ENCODE peak calls at places on chromosomes 13 and 19, in four cellular contexts. One of them, this sample, is unnamed.

GRCh38 chr19:36112678-36113077 is 1.7 kb downstream of the OVOL3 start:
- DNase-seq in neuronal stem cell: no peak
- DNase-seq in IMR-90: no peak
- DNase-seq in mesendoderm: no peak
- DNase-seq in this sample: no peak

GRCh38 chr19:17933414-17934129 is 757 bp downstream of the CCDC124 start:
- DNase-seq in IMR-90: peak; percentile 42
- DNase-seq in neuronal stem cell: no peak
- DNase-seq in mesendoderm: no peak
- DNase-seq in this sample: peak; percentile 42

GRCh38 chr19:28586501-28586900 is 626.5 kb downstream of the UQCRFS1 start:
- DNase-seq in IMR-90: no peak
- DNase-seq in mesendoderm: peak; percentile 17
- DNase-seq in neuronal stem cell: no peak
- DNase-seq in this sample: no peak

GRCh38 chr13:93270769-93271753 is 44.5 kb downstream of the GPC6 start:
- DNase-seq in mesendoderm: peak; percentile 45
- DNase-seq in IMR-90: peak; percentile 44
- DNase-seq in neuronal stem cell: no peak
- DNase-seq in this sample: peak; percentile 43

GRCh38 chr13:25329706-25330105 is 28.3 kb downstream of the NUP58 start:
- DNase-seq in neuronal stem cell: no peak
- DNase-seq in IMR-90: peak; percentile 26
- DNase-seq in mesendoderm: peak; percentile 33
- DNase-seq in this sample: peak; percentile 73

GRCh38 chr19:40565910-40566495 is 10.7 kb upstream of the SHKBP1 start:
- DNase-seq in neuronal stem cell: no peak
- DNase-seq in IMR-90: no peak
- DNase-seq in mesendoderm: no peak
- DNase-seq in this sample: no peak

GRCh38 chr19:33891773-33892172 is 95.1 kb downstream of the KCTD15 start:
- DNase-seq in neuronal stem cell: no peak
- DNase-seq in IMR-90: no peak
- DNase-seq in mesendoderm: no peak
- DNase-seq in this sample: no peak

GRCh38 chr13:97148894-97149293 is 73.2 kb upstream of the MBNL2 start:
- DNase-seq in IMR-90: peak; percentile 43
- DNase-seq in neuronal stem cell: no peak
- DNase-seq in mesendoderm: no peak
- DNase-seq in this sample: no peak

DNA sequence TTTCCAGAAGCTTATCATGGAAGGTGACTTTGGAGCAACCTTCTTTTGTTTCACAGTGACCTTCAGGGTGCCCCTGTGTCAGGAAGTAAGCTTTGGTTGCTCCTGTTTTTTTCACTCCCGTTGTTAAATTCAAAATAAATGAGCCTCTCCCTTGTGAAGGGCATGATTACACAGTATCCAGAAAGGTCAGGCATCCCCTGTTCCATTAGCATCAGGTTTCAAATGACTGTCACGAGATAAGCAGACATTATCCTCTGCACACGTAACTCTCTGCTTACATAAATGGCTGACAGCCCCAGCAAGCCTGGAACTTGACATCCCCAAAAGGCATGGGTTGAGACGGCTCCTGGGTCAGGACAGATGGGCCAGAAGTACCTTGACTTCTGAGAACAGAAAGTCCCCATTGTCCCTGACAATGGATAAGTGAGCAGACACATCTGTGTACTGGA is 52.0 kb downstream of the RAB20 start:
- DNase-seq in IMR-90: peak; percentile 41
- DNase-seq in mesendoderm: no peak
- DNase-seq in neuronal stem cell: no peak
- DNase-seq in this sample: peak; percentile 48
- H2AK5ac ChIP-seq in IMR-90: peak overlapping the region; percentile 7
- H2AK5ac ChIP-seq in mesendoderm: no peak overlapping the region
- H2AK5ac ChIP-seq in neuronal stem cell: no peak overlapping the region
- H2AK5ac ChIP-seq in this sample: no peak overlapping the region

DNA sequence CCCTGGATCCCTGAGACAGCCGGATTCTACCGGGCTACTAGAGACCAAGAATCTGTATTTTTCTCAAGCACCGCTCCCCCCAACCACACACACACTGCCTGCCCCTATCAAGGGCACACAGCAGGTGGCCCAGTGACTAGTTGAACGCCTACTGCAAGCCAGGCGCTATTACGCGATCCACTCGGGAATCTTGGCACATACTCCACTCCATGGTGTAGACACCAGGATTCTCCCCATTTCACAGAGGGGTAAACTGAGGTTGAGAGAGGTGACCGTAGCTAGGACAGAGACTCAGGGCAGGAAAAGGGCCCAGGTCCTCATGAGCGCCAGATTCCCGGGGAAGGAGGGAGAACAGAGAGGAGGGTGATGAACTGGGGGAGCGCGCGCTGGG is 481 bp upstream of the SHFL start:
- DNase-seq in neuronal stem cell: no peak
- DNase-seq in mesendoderm: no peak
- DNase-seq in IMR-90: no peak
- DNase-seq in this sample: no peak
- H2AK5ac ChIP-seq in neuronal stem cell: no peak overlapping the region
- H2AK5ac ChIP-seq in mesendoderm: no peak overlapping the region
- H2AK5ac ChIP-seq in IMR-90: peak overlapping the region; percentile 89
- H2AK5ac ChIP-seq in this sample: peak overlapping the region; percentile 7

GRCh38 chr19:49580264-49581006 is at the start of gene NOSIP:
- DNase-seq in mesendoderm: peak; percentile 98
- DNase-seq in neuronal stem cell: peak; percentile 96
- DNase-seq in IMR-90: peak; percentile 97
- DNase-seq in this sample: peak; percentile 96
- H2AK5ac ChIP-seq in mesendoderm: peak within 1 kb of the TSS; percentile 1
- H2AK5ac ChIP-seq in neuronal stem cell: peak within 1 kb of the TSS; percentile 57
- H2AK5ac ChIP-seq in IMR-90: peak within 1 kb of the TSS; percentile 80
- H2AK5ac ChIP-seq in this sample: peak within 1 kb of the TSS; percentile 31

GRCh38 chr19:792361-792885 is 4.8 kb upstream of the PTBP1 start:
- DNase-seq in mesendoderm: no peak
- DNase-seq in IMR-90: no peak
- DNase-seq in neuronal stem cell: no peak
- DNase-seq in this sample: no peak

GRCh38 chr19:788821-789472 is 8.3 kb upstream of the PTBP1 start:
- DNase-seq in mesendoderm: peak; percentile 77
- DNase-seq in IMR-90: no peak
- DNase-seq in neuronal stem cell: no peak
- DNase-seq in this sample: peak; percentile 75

GRCh38 chr19:791605-792360 is 5.5 kb upstream of the PTBP1 start:
- DNase-seq in IMR-90: no peak
- DNase-seq in mesendoderm: no peak
- DNase-seq in neuronal stem cell: no peak
- DNase-seq in this sample: no peak

GRCh38 chr19:789473-790052 is 7.7 kb upstream of the PTBP1 start:
- DNase-seq in IMR-90: no peak
- DNase-seq in mesendoderm: peak; percentile 77
- DNase-seq in neuronal stem cell: no peak
- DNase-seq in this sample: peak; percentile 87

GRCh38 chr19:790971-791604 is 6.2 kb upstream of the PTBP1 start:
- DNase-seq in IMR-90: no peak
- DNase-seq in mesendoderm: no peak
- DNase-seq in neuronal stem cell: no peak
- DNase-seq in this sample: no peak
- H2AK5ac ChIP-seq in IMR-90: no peak overlapping the region
- H2AK5ac ChIP-seq in mesendoderm: peak overlapping the region; percentile 69
- H2AK5ac ChIP-seq in neuronal stem cell: peak overlapping the region; percentile 89
- H2AK5ac ChIP-seq in this sample: no peak overlapping the region

DNA sequence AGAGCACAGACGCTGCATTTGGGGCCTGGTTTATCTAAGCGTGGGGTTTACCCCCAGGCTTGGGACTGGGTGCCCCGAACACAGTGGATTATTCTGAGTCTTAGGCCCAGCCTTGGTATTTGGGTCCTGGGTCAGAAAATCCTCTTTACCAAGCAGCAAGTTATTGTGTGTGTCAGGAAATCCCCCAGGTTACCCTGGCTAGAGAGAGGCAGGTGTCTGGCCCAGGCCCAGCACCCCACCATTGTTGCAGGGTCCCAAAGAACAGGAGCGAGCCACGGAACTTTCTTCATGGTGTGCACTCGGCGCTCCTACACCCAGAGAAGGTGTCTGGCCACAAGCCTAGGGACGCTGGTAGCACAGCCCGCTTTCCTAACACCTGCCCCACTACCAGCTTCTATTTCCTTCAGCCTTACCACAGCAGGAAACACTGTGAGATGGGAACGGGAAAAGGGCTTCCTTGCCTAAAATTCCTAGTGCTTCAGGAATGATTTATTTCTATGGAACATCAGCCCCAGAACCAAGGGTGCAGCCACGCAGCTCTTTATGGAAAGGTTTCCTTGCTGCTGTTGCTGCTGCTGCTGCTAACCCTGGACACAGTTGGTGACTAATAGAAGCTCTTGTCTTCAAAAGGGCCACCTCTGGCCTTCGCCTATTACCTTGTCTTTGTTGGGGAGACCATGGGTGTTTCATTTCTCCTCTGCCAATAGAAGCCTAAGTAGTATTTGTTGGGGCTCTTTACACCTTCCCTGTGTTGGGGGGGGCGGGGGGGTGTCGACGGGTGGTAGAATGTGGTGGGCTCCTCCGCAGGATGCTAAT is 7.5 kb upstream of the CDX2 start:
- DNase-seq in neuronal stem cell: no peak
- DNase-seq in IMR-90: no peak
- DNase-seq in mesendoderm: no peak
- DNase-seq in this sample: no peak
- H2AK5ac ChIP-seq in neuronal stem cell: peak overlapping the region; percentile 14
- H2AK5ac ChIP-seq in IMR-90: no peak overlapping the region
- H2AK5ac ChIP-seq in mesendoderm: no peak overlapping the region
- H2AK5ac ChIP-seq in this sample: no peak overlapping the region

GRCh38 chr13:23467932-23468278 is 34.4 kb upstream of the SACS start:
- DNase-seq in mesendoderm: no peak
- DNase-seq in neuronal stem cell: no peak
- DNase-seq in IMR-90: no peak
- DNase-seq in this sample: no peak

GRCh38 chr13:23468811-23469210 is 35.3 kb upstream of the SACS start:
- DNase-seq in mesendoderm: peak; percentile 30
- DNase-seq in neuronal stem cell: no peak
- DNase-seq in IMR-90: no peak
- DNase-seq in this sample: no peak

GRCh38 chr13:23469901-23470525 is 36.5 kb upstream of the SACS start:
- DNase-seq in neuronal stem cell: no peak
- DNase-seq in IMR-90: peak; percentile 83
- DNase-seq in mesendoderm: peak; percentile 76
- DNase-seq in this sample: no peak

GRCh38 chr13:23466144-23467002 is 32.9 kb upstream of the SACS start:
- DNase-seq in neuronal stem cell: peak; percentile 57
- DNase-seq in mesendoderm: peak; percentile 88
- DNase-seq in IMR-90: peak; percentile 86
- DNase-seq in this sample: peak; percentile 80

DNA sequence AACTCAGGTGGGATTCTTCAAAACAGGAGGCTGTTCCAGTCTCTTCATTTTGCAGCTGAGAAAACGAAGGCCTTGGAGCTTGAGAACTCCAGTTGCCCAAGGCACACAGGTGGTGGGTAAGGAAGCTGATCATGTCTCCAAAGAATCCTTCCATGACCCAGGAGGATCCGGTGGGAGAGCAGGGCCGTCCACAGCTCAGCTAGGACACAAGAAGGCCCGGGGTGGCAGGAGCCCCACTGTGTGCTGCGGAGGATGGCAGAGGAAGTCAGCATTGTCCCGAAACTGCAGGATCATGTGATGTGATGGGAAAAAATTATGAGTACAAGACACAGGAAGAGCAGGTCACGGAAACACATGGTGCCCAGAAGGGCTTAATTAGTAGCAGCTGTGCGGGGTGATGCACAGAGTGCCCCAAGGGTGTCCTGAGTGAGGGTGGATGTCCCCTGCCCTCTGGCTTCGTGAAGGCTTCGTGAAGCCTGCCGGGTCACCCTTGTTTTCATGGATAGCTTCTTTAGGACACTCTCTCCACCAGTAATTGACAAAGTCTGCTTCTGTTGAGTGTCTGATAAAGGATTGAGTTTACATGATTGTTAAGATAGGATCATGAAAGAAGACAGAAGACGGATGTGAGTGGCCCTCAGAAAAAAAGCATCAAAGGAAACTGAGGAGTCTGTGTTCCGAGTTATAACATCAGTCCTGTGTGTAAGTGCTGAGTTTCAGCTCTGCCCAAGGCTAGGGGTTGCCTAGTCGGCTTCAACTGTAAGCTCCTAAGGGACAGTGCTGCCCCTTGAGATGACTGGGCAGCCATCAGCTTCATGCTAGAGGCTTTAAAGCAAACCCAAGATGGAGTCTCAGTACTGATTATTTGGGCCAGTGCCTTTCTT is 33.8 kb upstream of the SACS start:
- DNase-seq in neuronal stem cell: no peak
- DNase-seq in mesendoderm: no peak
- DNase-seq in IMR-90: peak; percentile 43
- DNase-seq in this sample: peak; percentile 9
- H2AK5ac ChIP-seq in neuronal stem cell: no peak overlapping the region
- H2AK5ac ChIP-seq in mesendoderm: no peak overlapping the region
- H2AK5ac ChIP-seq in IMR-90: peak overlapping the region; percentile 97
- H2AK5ac ChIP-seq in this sample: peak overlapping the region; percentile 17

DNA sequence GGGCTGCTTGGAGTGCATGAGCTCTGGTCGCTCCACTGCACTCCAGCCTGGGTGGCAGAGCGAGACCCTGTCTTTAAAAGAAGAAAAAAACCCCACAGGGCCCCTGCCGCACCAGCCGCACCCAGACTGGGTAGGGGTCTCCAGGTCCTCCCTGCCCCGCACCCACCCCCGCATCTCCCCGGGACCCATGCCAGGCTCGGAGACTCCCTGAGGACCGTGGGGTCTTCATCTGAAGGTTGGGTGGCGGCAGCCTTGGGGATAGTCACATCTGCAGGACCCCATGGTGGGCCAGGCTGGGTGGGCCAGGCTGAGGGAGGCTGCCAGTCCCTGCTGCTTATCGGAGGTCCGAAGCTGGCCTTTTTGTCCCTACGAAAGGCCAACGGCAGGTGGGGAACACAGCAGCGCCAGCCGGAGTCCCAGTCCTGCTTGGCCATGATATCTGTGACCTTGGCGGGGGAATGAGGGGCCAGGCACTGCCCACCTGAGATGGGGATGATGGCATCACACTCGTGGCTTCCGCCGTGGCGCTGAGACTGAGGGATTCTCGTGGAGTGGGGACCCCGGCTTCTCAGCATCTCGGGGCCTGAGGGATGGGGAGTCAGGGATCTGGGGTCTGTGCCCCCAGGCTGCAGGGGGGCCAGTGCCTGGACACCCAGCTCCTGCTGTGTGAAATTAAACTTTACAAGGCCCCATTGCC is 11.1 kb downstream of the EFNA2 start:
- DNase-seq in neuronal stem cell: no peak
- DNase-seq in IMR-90: no peak
- DNase-seq in mesendoderm: no peak
- DNase-seq in this sample: no peak
- H2AK5ac ChIP-seq in neuronal stem cell: peak overlapping the region; percentile 28
- H2AK5ac ChIP-seq in IMR-90: no peak overlapping the region
- H2AK5ac ChIP-seq in mesendoderm: no peak overlapping the region
- H2AK5ac ChIP-seq in this sample: no peak overlapping the region